ENCODE peak calls at places on chromosome 13, in seven cellular contexts. One of them, this sample, is unnamed.

GRCh38 chr13:36353001-36353400 is 6.8 kb upstream of the SPART start:
- DNase-seq in stimulated activated CD8-positive, alpha-beta memory T cell treated with anti-CD3 and anti-CD28 coated beads, Interleukin-15, amount 100 ng/mL, for 4 hours: no peak
- DNase-seq in kidney: no peak
- DNase-seq in DMS53: no peak
- DNase-seq in C1 segment of cervical spinal cord: no peak
- DNase-seq in activated T-helper 1 cell treated with Interleukin-2 at 50 U/mL for 16 hours: no peak
- DNase-seq in NCI-H82: no peak
- DNase-seq in this sample: no peak

GRCh38 chr13:35489050-35489449 is 12.6 kb upstream of the MAB21L1 start:
- DNase-seq in DMS53: no peak
- DNase-seq in stimulated activated CD8-positive, alpha-beta memory T cell treated with anti-CD3 and anti-CD28 coated beads, Interleukin-15, amount 100 ng/mL, for 4 hours: no peak
- DNase-seq in NCI-H82: peak
- DNase-seq in C1 segment of cervical spinal cord: no peak
- DNase-seq in activated T-helper 1 cell treated with Interleukin-2 at 50 U/mL for 16 hours: no peak
- DNase-seq in kidney: no peak
- DNase-seq in this sample: no peak

GRCh38 chr13:114068723-114069322 is 63.6 kb downstream of the RASA3 start:
- DNase-seq in C1 segment of cervical spinal cord: no peak
- DNase-seq in NCI-H82: no peak
- DNase-seq in DMS53: no peak
- DNase-seq in activated T-helper 1 cell treated with Interleukin-2 at 50 U/mL for 16 hours: no peak
- DNase-seq in kidney: peak
- DNase-seq in stimulated activated CD8-positive, alpha-beta memory T cell treated with anti-CD3 and anti-CD28 coated beads, Interleukin-15, amount 100 ng/mL, for 4 hours: no peak
- DNase-seq in this sample: no peak

GRCh38 chr13:48518083-48518482 is 14.8 kb downstream of the RCBTB2 start:
- DNase-seq in stimulated activated CD8-positive, alpha-beta memory T cell treated with anti-CD3 and anti-CD28 coated beads, Interleukin-15, amount 100 ng/mL, for 4 hours: no peak
- DNase-seq in C1 segment of cervical spinal cord: no peak
- DNase-seq in kidney: no peak
- DNase-seq in activated T-helper 1 cell treated with Interleukin-2 at 50 U/mL for 16 hours: no peak
- DNase-seq in NCI-H82: no peak
- DNase-seq in DMS53: no peak
- DNase-seq in this sample: no peak

GRCh38 chr13:85529216-85529590 is 270.0 kb downstream of the SLITRK6 start:
- DNase-seq in NCI-H82: no peak
- DNase-seq in C1 segment of cervical spinal cord: no peak
- DNase-seq in kidney: no peak
- DNase-seq in DMS53: no peak
- DNase-seq in activated T-helper 1 cell treated with Interleukin-2 at 50 U/mL for 16 hours: no peak
- DNase-seq in stimulated activated CD8-positive, alpha-beta memory T cell treated with anti-CD3 and anti-CD28 coated beads, Interleukin-15, amount 100 ng/mL, for 4 hours: no peak
- DNase-seq in this sample: no peak

GRCh38 chr13:91036886-91037285 is 310.6 kb upstream of the MIR17HG start:
- DNase-seq in NCI-H82: no peak
- DNase-seq in DMS53: no peak
- DNase-seq in activated T-helper 1 cell treated with Interleukin-2 at 50 U/mL for 16 hours: no peak
- DNase-seq in stimulated activated CD8-positive, alpha-beta memory T cell treated with anti-CD3 and anti-CD28 coated beads, Interleukin-15, amount 100 ng/mL, for 4 hours: no peak
- DNase-seq in C1 segment of cervical spinal cord: no peak
- DNase-seq in kidney: no peak
- DNase-seq in this sample: no peak

GRCh38 chr13:49584771-49585182 is 581 bp downstream of the RCBTB1 start:
- DNase-seq in NCI-H82: peak
- DNase-seq in activated T-helper 1 cell treated with Interleukin-2 at 50 U/mL for 16 hours: no peak
- DNase-seq in C1 segment of cervical spinal cord: no peak
- DNase-seq in kidney: no peak
- DNase-seq in stimulated activated CD8-positive, alpha-beta memory T cell treated with anti-CD3 and anti-CD28 coated beads, Interleukin-15, amount 100 ng/mL, for 4 hours: no peak
- DNase-seq in DMS53: peak
- DNase-seq in this sample: no peak

GRCh38 chr13:113648218-113648615 is 9.8 kb downstream of the ATP4B start:
- DNase-seq in C1 segment of cervical spinal cord: no peak
- DNase-seq in DMS53: no peak
- DNase-seq in kidney: peak
- DNase-seq in activated T-helper 1 cell treated with Interleukin-2 at 50 U/mL for 16 hours: no peak
- DNase-seq in stimulated activated CD8-positive, alpha-beta memory T cell treated with anti-CD3 and anti-CD28 coated beads, Interleukin-15, amount 100 ng/mL, for 4 hours: no peak
- DNase-seq in NCI-H82: no peak
- DNase-seq in this sample: no peak

GRCh38 chr13:109687559-109688448 is 98.6 kb downstream of the IRS2 start:
- DNase-seq in DMS53: peak
- DNase-seq in C1 segment of cervical spinal cord: no peak
- DNase-seq in NCI-H82: no peak
- DNase-seq in kidney: no peak
- DNase-seq in activated T-helper 1 cell treated with Interleukin-2 at 50 U/mL for 16 hours: no peak
- DNase-seq in stimulated activated CD8-positive, alpha-beta memory T cell treated with anti-CD3 and anti-CD28 coated beads, Interleukin-15, amount 100 ng/mL, for 4 hours: no peak
- DNase-seq in this sample: peak

GRCh38 chr13:97141564-97142005 is 80.5 kb upstream of the MBNL2 start:
- DNase-seq in DMS53: peak
- DNase-seq in NCI-H82: peak
- DNase-seq in kidney: no peak
- DNase-seq in C1 segment of cervical spinal cord: peak
- DNase-seq in activated T-helper 1 cell treated with Interleukin-2 at 50 U/mL for 16 hours: no peak
- DNase-seq in stimulated activated CD8-positive, alpha-beta memory T cell treated with anti-CD3 and anti-CD28 coated beads, Interleukin-15, amount 100 ng/mL, for 4 hours: no peak
- DNase-seq in this sample: peak

GRCh38 chr13:45280751-45281634 is 60.0 kb downstream of the TPT1 start:
- DNase-seq in stimulated activated CD8-positive, alpha-beta memory T cell treated with anti-CD3 and anti-CD28 coated beads, Interleukin-15, amount 100 ng/mL, for 4 hours: peak
- DNase-seq in C1 segment of cervical spinal cord: peak
- DNase-seq in activated T-helper 1 cell treated with Interleukin-2 at 50 U/mL for 16 hours: peak
- DNase-seq in kidney: no peak
- DNase-seq in DMS53: peak
- DNase-seq in NCI-H82: peak
- DNase-seq in this sample: peak

GRCh38 chr13:40619479-40619814 is 47.0 kb downstream of the FOXO1 start:
- DNase-seq in C1 segment of cervical spinal cord: no peak
- DNase-seq in DMS53: no peak
- DNase-seq in activated T-helper 1 cell treated with Interleukin-2 at 50 U/mL for 16 hours: no peak
- DNase-seq in stimulated activated CD8-positive, alpha-beta memory T cell treated with anti-CD3 and anti-CD28 coated beads, Interleukin-15, amount 100 ng/mL, for 4 hours: no peak
- DNase-seq in kidney: no peak
- DNase-seq in NCI-H82: no peak
- DNase-seq in this sample: no peak

GRCh38 chr13:77285098-77285497 is 41.8 kb downstream of the MYCBP2 start:
- DNase-seq in NCI-H82: no peak
- DNase-seq in kidney: no peak
- DNase-seq in activated T-helper 1 cell treated with Interleukin-2 at 50 U/mL for 16 hours: no peak
- DNase-seq in C1 segment of cervical spinal cord: no peak
- DNase-seq in DMS53: no peak
- DNase-seq in stimulated activated CD8-positive, alpha-beta memory T cell treated with anti-CD3 and anti-CD28 coated beads, Interleukin-15, amount 100 ng/mL, for 4 hours: no peak
- DNase-seq in this sample: no peak

GRCh38 chr13:40798380-40798779 is 9.0 kb downstream of the SLC25A15 start:
- DNase-seq in kidney: no peak
- DNase-seq in C1 segment of cervical spinal cord: no peak
- DNase-seq in DMS53: peak
- DNase-seq in stimulated activated CD8-positive, alpha-beta memory T cell treated with anti-CD3 and anti-CD28 coated beads, Interleukin-15, amount 100 ng/mL, for 4 hours: no peak
- DNase-seq in NCI-H82: no peak
- DNase-seq in activated T-helper 1 cell treated with Interleukin-2 at 50 U/mL for 16 hours: no peak
- DNase-seq in this sample: no peak

GRCh38 chr13:113545455-113545930 is 39.1 kb upstream of the TFDP1 start:
- DNase-seq in stimulated activated CD8-positive, alpha-beta memory T cell treated with anti-CD3 and anti-CD28 coated beads, Interleukin-15, amount 100 ng/mL, for 4 hours: no peak
- DNase-seq in DMS53: no peak
- DNase-seq in activated T-helper 1 cell treated with Interleukin-2 at 50 U/mL for 16 hours: no peak
- DNase-seq in NCI-H82: no peak
- DNase-seq in C1 segment of cervical spinal cord: no peak
- DNase-seq in kidney: peak
- DNase-seq in this sample: peak

GRCh38 chr13:40283666-40284065 is 382.8 kb downstream of the FOXO1 start:
- DNase-seq in kidney: no peak
- DNase-seq in DMS53: peak
- DNase-seq in C1 segment of cervical spinal cord: no peak
- DNase-seq in activated T-helper 1 cell treated with Interleukin-2 at 50 U/mL for 16 hours: no peak
- DNase-seq in NCI-H82: no peak
- DNase-seq in stimulated activated CD8-positive, alpha-beta memory T cell treated with anti-CD3 and anti-CD28 coated beads, Interleukin-15, amount 100 ng/mL, for 4 hours: no peak
- DNase-seq in this sample: peak

GRCh38 chr13:101492251-101492910 is 39.9 kb downstream of the ITGBL1 start:
- DNase-seq in stimulated activated CD8-positive, alpha-beta memory T cell treated with anti-CD3 and anti-CD28 coated beads, Interleukin-15, amount 100 ng/mL, for 4 hours: no peak
- DNase-seq in DMS53: no peak
- DNase-seq in kidney: no peak
- DNase-seq in C1 segment of cervical spinal cord: no peak
- DNase-seq in NCI-H82: no peak
- DNase-seq in activated T-helper 1 cell treated with Interleukin-2 at 50 U/mL for 16 hours: no peak
- DNase-seq in this sample: no peak

GRCh38 chr13:111893071-111893606 is 173.8 kb upstream of the SOX1 start:
- DNase-seq in DMS53: no peak
- DNase-seq in activated T-helper 1 cell treated with Interleukin-2 at 50 U/mL for 16 hours: no peak
- DNase-seq in stimulated activated CD8-positive, alpha-beta memory T cell treated with anti-CD3 and anti-CD28 coated beads, Interleukin-15, amount 100 ng/mL, for 4 hours: no peak
- DNase-seq in NCI-H82: no peak
- DNase-seq in C1 segment of cervical spinal cord: no peak
- DNase-seq in kidney: peak
- DNase-seq in this sample: peak

GRCh38 chr13:94780421-94780820 is 68.1 kb upstream of the SOX21 start:
- DNase-seq in C1 segment of cervical spinal cord: no peak
- DNase-seq in NCI-H82: no peak
- DNase-seq in DMS53: no peak
- DNase-seq in stimulated activated CD8-positive, alpha-beta memory T cell treated with anti-CD3 and anti-CD28 coated beads, Interleukin-15, amount 100 ng/mL, for 4 hours: no peak
- DNase-seq in activated T-helper 1 cell treated with Interleukin-2 at 50 U/mL for 16 hours: no peak
- DNase-seq in kidney: no peak
- DNase-seq in this sample: no peak

GRCh38 chr13:35892837-35893814 is 238.1 kb downstream of the DCLK1 start:
- DNase-seq in activated T-helper 1 cell treated with Interleukin-2 at 50 U/mL for 16 hours: no peak
- DNase-seq in DMS53: no peak
- DNase-seq in C1 segment of cervical spinal cord: no peak
- DNase-seq in kidney: no peak
- DNase-seq in stimulated activated CD8-positive, alpha-beta memory T cell treated with anti-CD3 and anti-CD28 coated beads, Interleukin-15, amount 100 ng/mL, for 4 hours: no peak
- DNase-seq in NCI-H82: no peak
- DNase-seq in this sample: no peak

GRCh38 chr13:51679616-51680015 is 95.4 kb downstream of the WDFY2 start:
- DNase-seq in kidney: no peak
- DNase-seq in stimulated activated CD8-positive, alpha-beta memory T cell treated with anti-CD3 and anti-CD28 coated beads, Interleukin-15, amount 100 ng/mL, for 4 hours: no peak
- DNase-seq in NCI-H82: no peak
- DNase-seq in DMS53: no peak
- DNase-seq in C1 segment of cervical spinal cord: no peak
- DNase-seq in activated T-helper 1 cell treated with Interleukin-2 at 50 U/mL for 16 hours: no peak
- DNase-seq in this sample: no peak

GRCh38 chr13:33326723-33327122 is 41.2 kb upstream of the STARD13 start:
- DNase-seq in C1 segment of cervical spinal cord: no peak
- DNase-seq in DMS53: no peak
- DNase-seq in activated T-helper 1 cell treated with Interleukin-2 at 50 U/mL for 16 hours: no peak
- DNase-seq in kidney: no peak
- DNase-seq in NCI-H82: no peak
- DNase-seq in stimulated activated CD8-positive, alpha-beta memory T cell treated with anti-CD3 and anti-CD28 coated beads, Interleukin-15, amount 100 ng/mL, for 4 hours: no peak
- DNase-seq in this sample: no peak

GRCh38 chr13:112957295-112957677 is 11.7 kb upstream of the MCF2L start:
- DNase-seq in C1 segment of cervical spinal cord: no peak
- DNase-seq in stimulated activated CD8-positive, alpha-beta memory T cell treated with anti-CD3 and anti-CD28 coated beads, Interleukin-15, amount 100 ng/mL, for 4 hours: no peak
- DNase-seq in kidney: no peak
- DNase-seq in DMS53: no peak
- DNase-seq in NCI-H82: no peak
- DNase-seq in activated T-helper 1 cell treated with Interleukin-2 at 50 U/mL for 16 hours: no peak
- DNase-seq in this sample: no peak

GRCh38 chr13:37106642-37107041 is 1.2 kb upstream of the CSNK1A1L start:
- DNase-seq in NCI-H82: no peak
- DNase-seq in activated T-helper 1 cell treated with Interleukin-2 at 50 U/mL for 16 hours: no peak
- DNase-seq in DMS53: no peak
- DNase-seq in stimulated activated CD8-positive, alpha-beta memory T cell treated with anti-CD3 and anti-CD28 coated beads, Interleukin-15, amount 100 ng/mL, for 4 hours: no peak
- DNase-seq in C1 segment of cervical spinal cord: no peak
- DNase-seq in kidney: no peak
- DNase-seq in this sample: no peak

GRCh38 chr13:93859666-93860065 is 619.8 kb downstream of the DCT start:
- DNase-seq in stimulated activated CD8-positive, alpha-beta memory T cell treated with anti-CD3 and anti-CD28 coated beads, Interleukin-15, amount 100 ng/mL, for 4 hours: no peak
- DNase-seq in kidney: no peak
- DNase-seq in C1 segment of cervical spinal cord: no peak
- DNase-seq in NCI-H82: no peak
- DNase-seq in activated T-helper 1 cell treated with Interleukin-2 at 50 U/mL for 16 hours: no peak
- DNase-seq in DMS53: no peak
- DNase-seq in this sample: no peak

GRCh38 chr13:51420681-51421476 is 32.0 kb downstream of the INTS6 start:
- DNase-seq in stimulated activated CD8-positive, alpha-beta memory T cell treated with anti-CD3 and anti-CD28 coated beads, Interleukin-15, amount 100 ng/mL, for 4 hours: no peak
- DNase-seq in C1 segment of cervical spinal cord: no peak
- DNase-seq in activated T-helper 1 cell treated with Interleukin-2 at 50 U/mL for 16 hours: no peak
- DNase-seq in DMS53: no peak
- DNase-seq in NCI-H82: no peak
- DNase-seq in kidney: no peak
- DNase-seq in this sample: peak

GRCh38 chr13:40613192-40613818 is 53.1 kb downstream of the FOXO1 start:
- DNase-seq in NCI-H82: no peak
- DNase-seq in activated T-helper 1 cell treated with Interleukin-2 at 50 U/mL for 16 hours: peak
- DNase-seq in DMS53: no peak
- DNase-seq in stimulated activated CD8-positive, alpha-beta memory T cell treated with anti-CD3 and anti-CD28 coated beads, Interleukin-15, amount 100 ng/mL, for 4 hours: no peak
- DNase-seq in C1 segment of cervical spinal cord: no peak
- DNase-seq in kidney: no peak
- DNase-seq in this sample: no peak

GRCh38 chr13:69928262-69928661 is 179.4 kb upstream of the ATXN8OS start:
- DNase-seq in kidney: no peak
- DNase-seq in stimulated activated CD8-positive, alpha-beta memory T cell treated with anti-CD3 and anti-CD28 coated beads, Interleukin-15, amount 100 ng/mL, for 4 hours: no peak
- DNase-seq in DMS53: no peak
- DNase-seq in activated T-helper 1 cell treated with Interleukin-2 at 50 U/mL for 16 hours: no peak
- DNase-seq in NCI-H82: no peak
- DNase-seq in C1 segment of cervical spinal cord: no peak
- DNase-seq in this sample: no peak

GRCh38 chr13:102693781-102694180 is 1.1 kb downstream of the METTL21C start:
- DNase-seq in kidney: no peak
- DNase-seq in DMS53: no peak
- DNase-seq in stimulated activated CD8-positive, alpha-beta memory T cell treated with anti-CD3 and anti-CD28 coated beads, Interleukin-15, amount 100 ng/mL, for 4 hours: no peak
- DNase-seq in NCI-H82: no peak
- DNase-seq in activated T-helper 1 cell treated with Interleukin-2 at 50 U/mL for 16 hours: no peak
- DNase-seq in C1 segment of cervical spinal cord: no peak
- DNase-seq in this sample: no peak

GRCh38 chr13:50437252-50437651 is 406.2 kb downstream of the DLEU7 start:
- DNase-seq in NCI-H82: no peak
- DNase-seq in DMS53: no peak
- DNase-seq in stimulated activated CD8-positive, alpha-beta memory T cell treated with anti-CD3 and anti-CD28 coated beads, Interleukin-15, amount 100 ng/mL, for 4 hours: no peak
- DNase-seq in kidney: no peak
- DNase-seq in C1 segment of cervical spinal cord: no peak
- DNase-seq in activated T-helper 1 cell treated with Interleukin-2 at 50 U/mL for 16 hours: no peak
- DNase-seq in this sample: no peak

GRCh38 chr13:74046461-74046860 is 87.7 kb downstream of the KLF12 start:
- DNase-seq in activated T-helper 1 cell treated with Interleukin-2 at 50 U/mL for 16 hours: no peak
- DNase-seq in NCI-H82: no peak
- DNase-seq in DMS53: no peak
- DNase-seq in kidney: no peak
- DNase-seq in stimulated activated CD8-positive, alpha-beta memory T cell treated with anti-CD3 and anti-CD28 coated beads, Interleukin-15, amount 100 ng/mL, for 4 hours: no peak
- DNase-seq in C1 segment of cervical spinal cord: no peak
- DNase-seq in this sample: no peak

GRCh38 chr13:32823597-32823996 is 192.6 kb upstream of the KL start:
- DNase-seq in DMS53: no peak
- DNase-seq in C1 segment of cervical spinal cord: no peak
- DNase-seq in kidney: no peak
- DNase-seq in stimulated activated CD8-positive, alpha-beta memory T cell treated with anti-CD3 and anti-CD28 coated beads, Interleukin-15, amount 100 ng/mL, for 4 hours: no peak
- DNase-seq in NCI-H82: no peak
- DNase-seq in activated T-helper 1 cell treated with Interleukin-2 at 50 U/mL for 16 hours: no peak
- DNase-seq in this sample: no peak

GRCh38 chr13:72195044-72195704 is 328.2 kb upstream of the DACH1 start:
- DNase-seq in activated T-helper 1 cell treated with Interleukin-2 at 50 U/mL for 16 hours: no peak
- DNase-seq in C1 segment of cervical spinal cord: no peak
- DNase-seq in NCI-H82: no peak
- DNase-seq in DMS53: no peak
- DNase-seq in kidney: no peak
- DNase-seq in stimulated activated CD8-positive, alpha-beta memory T cell treated with anti-CD3 and anti-CD28 coated beads, Interleukin-15, amount 100 ng/mL, for 4 hours: no peak
- DNase-seq in this sample: no peak

GRCh38 chr13:98869408-98870090 is 108.3 kb downstream of the DOCK9 start:
- DNase-seq in activated T-helper 1 cell treated with Interleukin-2 at 50 U/mL for 16 hours: no peak
- DNase-seq in DMS53: no peak
- DNase-seq in NCI-H82: peak
- DNase-seq in C1 segment of cervical spinal cord: no peak
- DNase-seq in kidney: no peak
- DNase-seq in stimulated activated CD8-positive, alpha-beta memory T cell treated with anti-CD3 and anti-CD28 coated beads, Interleukin-15, amount 100 ng/mL, for 4 hours: no peak
- DNase-seq in this sample: no peak

GRCh38 chr13:19156013-19156825 is 25.4 kb downstream of the TUBA3C start:
- DNase-seq in stimulated activated CD8-positive, alpha-beta memory T cell treated with anti-CD3 and anti-CD28 coated beads, Interleukin-15, amount 100 ng/mL, for 4 hours: no peak
- DNase-seq in C1 segment of cervical spinal cord: no peak
- DNase-seq in kidney: no peak
- DNase-seq in DMS53: no peak
- DNase-seq in NCI-H82: no peak
- DNase-seq in activated T-helper 1 cell treated with Interleukin-2 at 50 U/mL for 16 hours: no peak
- DNase-seq in this sample: no peak